ENCODE peak calls at places on chromosomes 12 and 14, in four cellular contexts. A is activated CD8-positive, alpha-beta memory T cell treated with anti-CD3 and anti-CD28 coated beads for 24 hours; D is CD8-positive, alpha-beta T cell; C is brain microvascular endothelial cell. W is an unnamed sample.
A peak's percentile ranks its signal among the peaks of the same experiment; 100 is the strongest.

GRCh38 chr14:89618821-89619551 is 202.0 kb upstream of the FOXN3 start:
- DNase-seq in A (peak; percentile 89), D (peak; percentile 76), C (peak; percentile 41), W (peak; percentile 90)

GRCh38 chr14:101178184-101179072 is 274.9 kb upstream of the RTL1 start:
- DNase-seq in A (no peak), D (no peak), C (no peak), W (no peak)

GRCh38 chr12:92552412-92553108 is 150.2 kb upstream of the PLEKHG7 start:
- DNase-seq in A (no peak), D (no peak), C (no peak), W (no peak)

GRCh38 chr14:87847216-87847615 is 145.8 kb downstream of the GALC start:
- DNase-seq in A (no peak), D (no peak), C (no peak), W (no peak)

GRCh38 chr12:16453319-16453718 is 105.9 kb downstream of the MGST1 start:
- DNase-seq in A (no peak), D (no peak), C (no peak), W (no peak)

GRCh38 chr14:53368714-53369191 is 215.6 kb upstream of the DDHD1 start:
- DNase-seq in A (no peak), D (no peak), C (no peak), W (no peak)

GRCh38 chr12:112007945-112008344 is 5.0 kb downstream of the TMEM116 start:
- DNase-seq in A (no peak), D (no peak), C (no peak), W (no peak)

GRCh38 chr14:68757618-68758081 is 35.2 kb downstream of the ZFP36L1 start:
- DNase-seq in A (no peak), D (no peak), C (no peak), W (no peak)

GRCh38 chr12:48972213-48973021 is 882 bp upstream of the WNT10B start:
- DNase-seq in A (peak; percentile 76), D (peak; percentile 41), C (no peak), W (no peak)

GRCh38 chr14:23413681-23414080 is 5.6 kb upstream of the MYH6 start:
- DNase-seq in A (no peak), D (no peak), C (no peak), W (no peak)

GRCh38 chr14:73567951-73568885 is 795 bp upstream of the ACOT2 start:
- DNase-seq in A (no peak), D (no peak), C (no peak), W (no peak)

GRCh38 chr12:26092706-26093105 is 32.1 kb downstream of the BHLHE41 start:
- DNase-seq in A (no peak), D (no peak), C (peak; percentile 47), W (no peak)

GRCh38 chr12:131808744-131809371 is 19.3 kb upstream of the MMP17 start:
- DNase-seq in A (peak; percentile 65), D (no peak), C (no peak), W (no peak)

GRCh38 chr14:54435500-54435981 is 5.6 kb downstream of the CNIH1 start:
- DNase-seq in A (no peak), D (no peak), C (peak; percentile 53), W (no peak)

GRCh38 chr14:74886001-74886400 is 4.3 kb downstream of the DLST start:
- DNase-seq in A (no peak), D (no peak), C (peak; percentile 76), W (no peak)

GRCh38 chr14:73829526-73830431 is 21.9 kb upstream of the PTGR2 start:
- DNase-seq in A (no peak), D (peak; percentile 24), C (peak; percentile 67), W (no peak)

GRCh38 chr14:95701846-95702221 is 12.1 kb downstream of the TCL1A start:
- DNase-seq in A (no peak), D (no peak), C (no peak), W (no peak)

GRCh38 chr12:74317078-74317581 is 220.5 kb upstream of the ATXN7L3B start:
- DNase-seq in A (no peak), D (no peak), C (peak; percentile 78), W (no peak)

GRCh38 chr12:885701-886100 is 63.8 kb downstream of the RAD52 start:
- DNase-seq in A (no peak), D (no peak), C (no peak), W (no peak)

GRCh38 chr14:68718033-68718725 is 74.7 kb downstream of the ZFP36L1 start:
- DNase-seq in A (no peak), D (no peak), C (no peak), W (no peak)

GRCh38 chr12:79560165-79560889 is 130.4 kb downstream of the PAWR start:
- DNase-seq in A (no peak), D (no peak), C (no peak), W (no peak)

GRCh38 chr12:55679691-55680090 is 28.0 kb downstream of the ITGA7 start:
- DNase-seq in A (no peak), D (no peak), C (no peak), W (no peak)

GRCh38 chr14:81946808-81947798 is 413.4 kb upstream of the SEL1L start:
- DNase-seq in A (no peak), D (no peak), C (no peak), W (no peak)

GRCh38 chr14:93269341-93270068 is 62.4 kb downstream of the UBR7 start:
- DNase-seq in A (no peak), D (no peak), C (peak; percentile 81), W (no peak)

GRCh38 chr12:18306311-18306710 is 45.0 kb downstream of the PIK3C2G start:
- DNase-seq in A (no peak), D (no peak), C (no peak), W (no peak)

GRCh38 chr14:74988131-74988530 is 14.6 kb upstream of the EIF2B2 start:
- DNase-seq in A (no peak), D (no peak), C (peak; percentile 76), W (no peak)

GRCh38 chr14:93965287-93965821 is 11.0 kb downstream of the ASB2 start:
- DNase-seq in A (no peak), D (no peak), C (peak; percentile 84), W (no peak)

W was measured in osteocyte.